ENCODE peak calls at places on chromosomes 3 and 15, in ten cellular contexts. One of them, this sample, is unnamed.

GRCh38 chr3:86990171-86990733 is 697 bp downstream of the VGLL3 start:
- DNase-seq in DND-41: no peak
- DNase-seq in CD8-positive, alpha-beta T cell: no peak
- DNase-seq in RWPE1: peak
- DNase-seq in H1: peak
- DNase-seq in trophoblast cell: peak
- DNase-seq in pancreas: peak
- DNase-seq in CD8-positive, alpha-beta memory T cell: no peak
- DNase-seq in astrocyte: no peak
- DNase-seq in CD4-positive, CD25-positive, alpha-beta regulatory T cell: no peak
- DNase-seq in this sample: no peak

GRCh38 chr15:31352283-31352880 is 25.7 kb downstream of the KLF13 start:
- DNase-seq in trophoblast cell: no peak
- DNase-seq in CD8-positive, alpha-beta memory T cell: no peak
- DNase-seq in DND-41: no peak
- DNase-seq in pancreas: peak
- DNase-seq in CD4-positive, CD25-positive, alpha-beta regulatory T cell: no peak
- DNase-seq in astrocyte: no peak
- DNase-seq in CD8-positive, alpha-beta T cell: no peak
- DNase-seq in H1: no peak
- DNase-seq in RWPE1: no peak
- DNase-seq in this sample: no peak

GRCh38 chr15:91586542-91586941 is 267.0 kb upstream of the SLCO3A1 start:
- DNase-seq in H1: no peak
- DNase-seq in pancreas: no peak
- DNase-seq in RWPE1: no peak
- DNase-seq in trophoblast cell: no peak
- DNase-seq in CD8-positive, alpha-beta T cell: no peak
- DNase-seq in astrocyte: no peak
- DNase-seq in DND-41: no peak
- DNase-seq in CD8-positive, alpha-beta memory T cell: no peak
- DNase-seq in CD4-positive, CD25-positive, alpha-beta regulatory T cell: no peak
- DNase-seq in this sample: no peak

GRCh38 chr3:111299070-111299672 is 227.6 kb downstream of the NECTIN3 start:
- DNase-seq in CD4-positive, CD25-positive, alpha-beta regulatory T cell: no peak
- DNase-seq in DND-41: peak
- DNase-seq in CD8-positive, alpha-beta memory T cell: no peak
- DNase-seq in astrocyte: peak
- DNase-seq in pancreas: no peak
- DNase-seq in CD8-positive, alpha-beta T cell: no peak
- DNase-seq in H1: no peak
- DNase-seq in trophoblast cell: no peak
- DNase-seq in RWPE1: no peak
- DNase-seq in this sample: no peak

GRCh38 chr15:50819344-50819743 is 53.8 kb upstream of the SPPL2A start:
- DNase-seq in RWPE1: no peak
- DNase-seq in pancreas: no peak
- DNase-seq in H1: no peak
- DNase-seq in CD4-positive, CD25-positive, alpha-beta regulatory T cell: no peak
- DNase-seq in trophoblast cell: no peak
- DNase-seq in DND-41: no peak
- DNase-seq in astrocyte: no peak
- DNase-seq in CD8-positive, alpha-beta T cell: no peak
- DNase-seq in CD8-positive, alpha-beta memory T cell: no peak
- DNase-seq in this sample: no peak

GRCh38 chr3:155676252-155676981 is 68.5 kb downstream of the PLCH1 start:
- DNase-seq in DND-41: no peak
- DNase-seq in CD4-positive, CD25-positive, alpha-beta regulatory T cell: no peak
- DNase-seq in CD8-positive, alpha-beta memory T cell: no peak
- DNase-seq in CD8-positive, alpha-beta T cell: no peak
- DNase-seq in trophoblast cell: peak
- DNase-seq in H1: no peak
- DNase-seq in pancreas: peak
- DNase-seq in astrocyte: peak
- DNase-seq in RWPE1: peak
- DNase-seq in this sample: peak

GRCh38 chr15:90924375-90924774 is 8.0 kb downstream of the HDDC3 start:
- DNase-seq in CD8-positive, alpha-beta T cell: no peak
- DNase-seq in CD4-positive, CD25-positive, alpha-beta regulatory T cell: no peak
- DNase-seq in DND-41: no peak
- DNase-seq in trophoblast cell: no peak
- DNase-seq in pancreas: no peak
- DNase-seq in astrocyte: no peak
- DNase-seq in H1: no peak
- DNase-seq in CD8-positive, alpha-beta memory T cell: no peak
- DNase-seq in RWPE1: no peak
- DNase-seq in this sample: no peak

GRCh38 chr15:50003786-50004334 is 115.2 kb downstream of the ATP8B4 start:
- DNase-seq in RWPE1: peak
- DNase-seq in astrocyte: peak
- DNase-seq in CD8-positive, alpha-beta memory T cell: peak
- DNase-seq in CD4-positive, CD25-positive, alpha-beta regulatory T cell: peak
- DNase-seq in H1: peak
- DNase-seq in pancreas: peak
- DNase-seq in DND-41: peak
- DNase-seq in trophoblast cell: peak
- DNase-seq in CD8-positive, alpha-beta T cell: peak
- DNase-seq in this sample: no peak

GRCh38 chr3:187967982-187968381 is 186.0 kb upstream of the LPP start:
- DNase-seq in RWPE1: no peak
- DNase-seq in DND-41: no peak
- DNase-seq in trophoblast cell: peak
- DNase-seq in pancreas: no peak
- DNase-seq in astrocyte: no peak
- DNase-seq in CD8-positive, alpha-beta memory T cell: no peak
- DNase-seq in CD4-positive, CD25-positive, alpha-beta regulatory T cell: no peak
- DNase-seq in H1: no peak
- DNase-seq in CD8-positive, alpha-beta T cell: no peak
- DNase-seq in this sample: no peak

GRCh38 chr3:17355591-17355990 is 386.8 kb downstream of the TBC1D5 start:
- DNase-seq in H1: no peak
- DNase-seq in CD4-positive, CD25-positive, alpha-beta regulatory T cell: no peak
- DNase-seq in CD8-positive, alpha-beta memory T cell: no peak
- DNase-seq in RWPE1: no peak
- DNase-seq in pancreas: no peak
- DNase-seq in DND-41: no peak
- DNase-seq in astrocyte: peak
- DNase-seq in CD8-positive, alpha-beta T cell: no peak
- DNase-seq in trophoblast cell: no peak
- DNase-seq in this sample: no peak

GRCh38 chr15:38688761-38689160 is 124.1 kb upstream of the RASGRP1 start:
- DNase-seq in CD8-positive, alpha-beta memory T cell: peak
- DNase-seq in DND-41: peak
- DNase-seq in trophoblast cell: no peak
- DNase-seq in H1: no peak
- DNase-seq in pancreas: no peak
- DNase-seq in RWPE1: no peak
- DNase-seq in astrocyte: no peak
- DNase-seq in CD4-positive, CD25-positive, alpha-beta regulatory T cell: peak
- DNase-seq in CD8-positive, alpha-beta T cell: peak
- DNase-seq in this sample: no peak

GRCh38 chr3:57557088-57557537 is 1.0 kb downstream of the PDE12 start:
- DNase-seq in RWPE1: no peak
- DNase-seq in H1: no peak
- DNase-seq in CD8-positive, alpha-beta T cell: peak
- DNase-seq in CD8-positive, alpha-beta memory T cell: peak
- DNase-seq in astrocyte: peak
- DNase-seq in CD4-positive, CD25-positive, alpha-beta regulatory T cell: peak
- DNase-seq in DND-41: peak
- DNase-seq in pancreas: peak
- DNase-seq in trophoblast cell: no peak
- DNase-seq in this sample: no peak

GRCh38 chr3:61681636-61682035 is 120.3 kb downstream of the PTPRG start:
- DNase-seq in astrocyte: no peak
- DNase-seq in H1: no peak
- DNase-seq in CD4-positive, CD25-positive, alpha-beta regulatory T cell: no peak
- DNase-seq in RWPE1: no peak
- DNase-seq in CD8-positive, alpha-beta T cell: no peak
- DNase-seq in pancreas: no peak
- DNase-seq in CD8-positive, alpha-beta memory T cell: no peak
- DNase-seq in DND-41: no peak
- DNase-seq in trophoblast cell: no peak
- DNase-seq in this sample: no peak

GRCh38 chr3:139317660-139318430 is 26.0 kb upstream of the MRPS22 start:
- DNase-seq in H1: no peak
- DNase-seq in CD4-positive, CD25-positive, alpha-beta regulatory T cell: no peak
- DNase-seq in DND-41: no peak
- DNase-seq in pancreas: no peak
- DNase-seq in trophoblast cell: no peak
- DNase-seq in CD8-positive, alpha-beta memory T cell: no peak
- DNase-seq in RWPE1: peak
- DNase-seq in CD8-positive, alpha-beta T cell: no peak
- DNase-seq in astrocyte: no peak
- DNase-seq in this sample: no peak

GRCh38 chr3:184325715-184326114 is 11.3 kb downstream of the EIF4G1 start:
- DNase-seq in trophoblast cell: no peak
- DNase-seq in CD8-positive, alpha-beta memory T cell: no peak
- DNase-seq in H1: no peak
- DNase-seq in CD8-positive, alpha-beta T cell: no peak
- DNase-seq in DND-41: no peak
- DNase-seq in RWPE1: no peak
- DNase-seq in pancreas: no peak
- DNase-seq in CD4-positive, CD25-positive, alpha-beta regulatory T cell: no peak
- DNase-seq in astrocyte: no peak
- DNase-seq in this sample: no peak

GRCh38 chr15:73751481-73751880 is 1.7 kb downstream of the INSYN1 start:
- DNase-seq in DND-41: no peak
- DNase-seq in CD8-positive, alpha-beta memory T cell: no peak
- DNase-seq in CD8-positive, alpha-beta T cell: no peak
- DNase-seq in H1: peak
- DNase-seq in trophoblast cell: no peak
- DNase-seq in pancreas: no peak
- DNase-seq in RWPE1: no peak
- DNase-seq in CD4-positive, CD25-positive, alpha-beta regulatory T cell: no peak
- DNase-seq in astrocyte: no peak
- DNase-seq in this sample: no peak

GRCh38 chr3:178103140-178103539 is 433.1 kb upstream of the KCNMB2 start:
- DNase-seq in H1: no peak
- DNase-seq in DND-41: no peak
- DNase-seq in trophoblast cell: no peak
- DNase-seq in astrocyte: no peak
- DNase-seq in CD8-positive, alpha-beta memory T cell: no peak
- DNase-seq in CD8-positive, alpha-beta T cell: no peak
- DNase-seq in CD4-positive, CD25-positive, alpha-beta regulatory T cell: no peak
- DNase-seq in RWPE1: no peak
- DNase-seq in pancreas: no peak
- DNase-seq in this sample: no peak

GRCh38 chr15:41917767-41918430 is 24.0 kb upstream of the SPTBN5 start:
- DNase-seq in CD4-positive, CD25-positive, alpha-beta regulatory T cell: no peak
- DNase-seq in CD8-positive, alpha-beta T cell: no peak
- DNase-seq in trophoblast cell: peak
- DNase-seq in astrocyte: peak
- DNase-seq in RWPE1: peak
- DNase-seq in CD8-positive, alpha-beta memory T cell: no peak
- DNase-seq in pancreas: peak
- DNase-seq in DND-41: no peak
- DNase-seq in H1: no peak
- DNase-seq in this sample: no peak

GRCh38 chr3:136741063-136741462 is 11.1 kb downstream of the STAG1 start:
- DNase-seq in CD4-positive, CD25-positive, alpha-beta regulatory T cell: no peak
- DNase-seq in astrocyte: no peak
- DNase-seq in trophoblast cell: no peak
- DNase-seq in DND-41: no peak
- DNase-seq in pancreas: no peak
- DNase-seq in H1: no peak
- DNase-seq in RWPE1: no peak
- DNase-seq in CD8-positive, alpha-beta T cell: no peak
- DNase-seq in CD8-positive, alpha-beta memory T cell: no peak
- DNase-seq in this sample: no peak

GRCh38 chr3:134406331-134407246 is 32.3 kb upstream of the AMOTL2 start:
- DNase-seq in astrocyte: no peak
- DNase-seq in H1: peak
- DNase-seq in trophoblast cell: no peak
- DNase-seq in RWPE1: no peak
- DNase-seq in CD8-positive, alpha-beta T cell: no peak
- DNase-seq in CD8-positive, alpha-beta memory T cell: no peak
- DNase-seq in pancreas: peak
- DNase-seq in CD4-positive, CD25-positive, alpha-beta regulatory T cell: no peak
- DNase-seq in DND-41: no peak
- DNase-seq in this sample: peak

GRCh38 chr15:45199136-45199810 is 11.5 kb upstream of the SHF start:
- DNase-seq in CD8-positive, alpha-beta memory T cell: peak
- DNase-seq in astrocyte: peak
- DNase-seq in trophoblast cell: peak
- DNase-seq in RWPE1: no peak
- DNase-seq in CD8-positive, alpha-beta T cell: no peak
- DNase-seq in H1: no peak
- DNase-seq in pancreas: no peak
- DNase-seq in DND-41: peak
- DNase-seq in CD4-positive, CD25-positive, alpha-beta regulatory T cell: peak
- DNase-seq in this sample: peak

GRCh38 chr3:71245971-71246860 is 337.3 kb downstream of the FOXP1 start:
- DNase-seq in H1: no peak
- DNase-seq in RWPE1: no peak
- DNase-seq in CD8-positive, alpha-beta T cell: no peak
- DNase-seq in CD8-positive, alpha-beta memory T cell: no peak
- DNase-seq in CD4-positive, CD25-positive, alpha-beta regulatory T cell: no peak
- DNase-seq in pancreas: no peak
- DNase-seq in astrocyte: no peak
- DNase-seq in trophoblast cell: no peak
- DNase-seq in DND-41: no peak
- DNase-seq in this sample: no peak
- H3K27ac ChIP-seq in H1: peak
- H3K27ac ChIP-seq in RWPE1: no peak
- H3K27ac ChIP-seq in CD8-positive, alpha-beta T cell: no peak
- H3K27ac ChIP-seq in CD8-positive, alpha-beta memory T cell: no peak
- H3K27ac ChIP-seq in CD4-positive, CD25-positive, alpha-beta regulatory T cell: no peak
- H3K27ac ChIP-seq in pancreas: peak
- H3K27ac ChIP-seq in astrocyte: peak
- H3K27ac ChIP-seq in trophoblast cell: no peak
- H3K27ac ChIP-seq in DND-41: no peak
- H3K27ac ChIP-seq in this sample: no peak

GRCh38 chr15:99511529-99511864 is 54.3 kb upstream of the MEF2A start:
- DNase-seq in astrocyte: peak
- DNase-seq in pancreas: no peak
- DNase-seq in trophoblast cell: no peak
- DNase-seq in CD4-positive, CD25-positive, alpha-beta regulatory T cell: no peak
- DNase-seq in DND-41: no peak
- DNase-seq in RWPE1: no peak
- DNase-seq in CD8-positive, alpha-beta T cell: no peak
- DNase-seq in CD8-positive, alpha-beta memory T cell: no peak
- DNase-seq in H1: no peak
- DNase-seq in this sample: no peak
- H3K27ac ChIP-seq in astrocyte: no peak
- H3K27ac ChIP-seq in pancreas: no peak
- H3K27ac ChIP-seq in trophoblast cell: no peak
- H3K27ac ChIP-seq in CD4-positive, CD25-positive, alpha-beta regulatory T cell: no peak
- H3K27ac ChIP-seq in DND-41: peak
- H3K27ac ChIP-seq in RWPE1: no peak
- H3K27ac ChIP-seq in CD8-positive, alpha-beta T cell: no peak
- H3K27ac ChIP-seq in CD8-positive, alpha-beta memory T cell: no peak
- H3K27ac ChIP-seq in H1: no peak
- H3K27ac ChIP-seq in this sample: peak

GRCh38 chr15:68387288-68388143 is 44.4 kb downstream of the ITGA11 start:
- DNase-seq in CD8-positive, alpha-beta T cell: peak
- DNase-seq in astrocyte: no peak
- DNase-seq in DND-41: no peak
- DNase-seq in CD4-positive, CD25-positive, alpha-beta regulatory T cell: no peak
- DNase-seq in pancreas: no peak
- DNase-seq in RWPE1: no peak
- DNase-seq in trophoblast cell: no peak
- DNase-seq in H1: peak
- DNase-seq in CD8-positive, alpha-beta memory T cell: no peak
- DNase-seq in this sample: no peak
- H3K27ac ChIP-seq in CD8-positive, alpha-beta T cell: no peak
- H3K27ac ChIP-seq in astrocyte: no peak
- H3K27ac ChIP-seq in DND-41: no peak
- H3K27ac ChIP-seq in CD4-positive, CD25-positive, alpha-beta regulatory T cell: no peak
- H3K27ac ChIP-seq in pancreas: no peak
- H3K27ac ChIP-seq in RWPE1: no peak
- H3K27ac ChIP-seq in trophoblast cell: no peak
- H3K27ac ChIP-seq in H1: no peak
- H3K27ac ChIP-seq in CD8-positive, alpha-beta memory T cell: no peak
- H3K27ac ChIP-seq in this sample: no peak

GRCh38 chr3:11632966-11633365 is 10.7 kb downstream of the VGLL4 start:
- DNase-seq in CD4-positive, CD25-positive, alpha-beta regulatory T cell: no peak
- DNase-seq in astrocyte: no peak
- DNase-seq in CD8-positive, alpha-beta memory T cell: no peak
- DNase-seq in H1: no peak
- DNase-seq in CD8-positive, alpha-beta T cell: no peak
- DNase-seq in pancreas: no peak
- DNase-seq in trophoblast cell: no peak
- DNase-seq in DND-41: no peak
- DNase-seq in RWPE1: no peak
- DNase-seq in this sample: no peak
- H3K27ac ChIP-seq in CD4-positive, CD25-positive, alpha-beta regulatory T cell: no peak
- H3K27ac ChIP-seq in astrocyte: no peak
- H3K27ac ChIP-seq in CD8-positive, alpha-beta memory T cell: no peak
- H3K27ac ChIP-seq in H1: no peak
- H3K27ac ChIP-seq in CD8-positive, alpha-beta T cell: no peak
- H3K27ac ChIP-seq in pancreas: no peak
- H3K27ac ChIP-seq in trophoblast cell: no peak
- H3K27ac ChIP-seq in DND-41: no peak
- H3K27ac ChIP-seq in RWPE1: peak
- H3K27ac ChIP-seq in this sample: no peak

This sample was measured in dorsolateral prefrontal cortex.